ENCODE peak calls at places on chromosomes 11 and 22, in nine cellular contexts. One of them, this sample, is unnamed.

GRCh38 chr11:133663135-133663534 is 130.8 kb upstream of the OPCML start:
- DNase-seq in tibial artery: no peak
- DNase-seq in left ventricle myocardium inferior: no peak
- DNase-seq in colonic mucosa: no peak
- DNase-seq in pancreas: no peak
- DNase-seq in OCI-LY7: no peak
- DNase-seq in stomach: no peak
- DNase-seq in mammary epithelial cell: no peak
- DNase-seq in psoas muscle: no peak
- DNase-seq in this sample: no peak

GRCh38 chr11:133911169-133911568 is 45.6 kb downstream of the IGSF9B start:
- DNase-seq in tibial artery: no peak
- DNase-seq in left ventricle myocardium inferior: no peak
- DNase-seq in colonic mucosa: no peak
- DNase-seq in pancreas: no peak
- DNase-seq in OCI-LY7: no peak
- DNase-seq in stomach: no peak
- DNase-seq in mammary epithelial cell: no peak
- DNase-seq in psoas muscle: no peak
- DNase-seq in this sample: no peak

GRCh38 chr11:69456712-69457111 is 24.8 kb upstream of the LINC01488 start:
- DNase-seq in tibial artery: no peak
- DNase-seq in left ventricle myocardium inferior: no peak
- DNase-seq in colonic mucosa: no peak
- DNase-seq in pancreas: peak; percentile 2
- DNase-seq in OCI-LY7: no peak
- DNase-seq in stomach: no peak
- DNase-seq in mammary epithelial cell: no peak
- DNase-seq in psoas muscle: no peak
- DNase-seq in this sample: no peak

GRCh38 chr11:82732734-82733443 is 775 bp downstream of the FAM181B start:
- DNase-seq in tibial artery: no peak
- DNase-seq in left ventricle myocardium inferior: no peak
- DNase-seq in colonic mucosa: no peak
- DNase-seq in pancreas: peak; percentile 47
- DNase-seq in OCI-LY7: no peak
- DNase-seq in stomach: no peak
- DNase-seq in mammary epithelial cell: no peak
- DNase-seq in psoas muscle: no peak
- DNase-seq in this sample: no peak

GRCh38 chr11:119026970-119027369 is 3.7 kb downstream of the SLC37A4 start:
- DNase-seq in tibial artery: no peak
- DNase-seq in left ventricle myocardium inferior: no peak
- DNase-seq in colonic mucosa: no peak
- DNase-seq in pancreas: no peak
- DNase-seq in OCI-LY7: no peak
- DNase-seq in stomach: no peak
- DNase-seq in mammary epithelial cell: no peak
- DNase-seq in psoas muscle: no peak
- DNase-seq in this sample: peak; percentile 28

GRCh38 chr11:69131644-69132300 is 24.0 kb upstream of the SMIM38 start:
- DNase-seq in tibial artery: peak; percentile 83
- DNase-seq in left ventricle myocardium inferior: peak; percentile 71
- DNase-seq in colonic mucosa: peak; percentile 85
- DNase-seq in pancreas: peak; percentile 82
- DNase-seq in OCI-LY7: no peak
- DNase-seq in stomach: peak; percentile 87
- DNase-seq in mammary epithelial cell: peak; percentile 78
- DNase-seq in psoas muscle: peak; percentile 40
- DNase-seq in this sample: peak; percentile 79

GRCh38 chr22:24141586-24141985 is 39.7 kb upstream of the SUSD2 start:
- DNase-seq in tibial artery: no peak
- DNase-seq in left ventricle myocardium inferior: no peak
- DNase-seq in colonic mucosa: no peak
- DNase-seq in pancreas: no peak
- DNase-seq in OCI-LY7: no peak
- DNase-seq in stomach: no peak
- DNase-seq in mammary epithelial cell: peak; percentile 75
- DNase-seq in psoas muscle: no peak
- DNase-seq in this sample: no peak

GRCh38 chr11:74001822-74002286 is 7.0 kb downstream of the UCP3 start:
- DNase-seq in tibial artery: peak; percentile 33
- DNase-seq in left ventricle myocardium inferior: no peak
- DNase-seq in colonic mucosa: no peak
- DNase-seq in pancreas: no peak
- DNase-seq in OCI-LY7: no peak
- DNase-seq in stomach: no peak
- DNase-seq in mammary epithelial cell: no peak
- DNase-seq in psoas muscle: no peak
- DNase-seq in this sample: no peak

GRCh38 chr11:26994579-26995210 is 783 bp downstream of the FIBIN start:
- DNase-seq in tibial artery: peak; percentile 68
- DNase-seq in left ventricle myocardium inferior: no peak
- DNase-seq in colonic mucosa: no peak
- DNase-seq in pancreas: peak; percentile 22
- DNase-seq in OCI-LY7: no peak
- DNase-seq in stomach: no peak
- DNase-seq in mammary epithelial cell: no peak
- DNase-seq in psoas muscle: peak; percentile 31
- DNase-seq in this sample: peak; percentile 46

GRCh38 chr22:41925783-41926460 is 684 bp downstream of the TNFRSF13C start:
- DNase-seq in tibial artery: no peak
- DNase-seq in left ventricle myocardium inferior: peak; percentile 67
- DNase-seq in colonic mucosa: peak; percentile 82
- DNase-seq in pancreas: peak; percentile 84
- DNase-seq in OCI-LY7: peak; percentile 78
- DNase-seq in stomach: peak; percentile 87
- DNase-seq in mammary epithelial cell: no peak
- DNase-seq in psoas muscle: peak; percentile 75
- DNase-seq in this sample: peak; percentile 73

GRCh38 chr11:117231637-117232021 is 244 bp downstream of the PCSK7 start:
- DNase-seq in tibial artery: no peak
- DNase-seq in left ventricle myocardium inferior: no peak
- DNase-seq in colonic mucosa: no peak
- DNase-seq in pancreas: no peak
- DNase-seq in OCI-LY7: no peak
- DNase-seq in stomach: no peak
- DNase-seq in mammary epithelial cell: no peak
- DNase-seq in psoas muscle: no peak
- DNase-seq in this sample: no peak

DNA sequence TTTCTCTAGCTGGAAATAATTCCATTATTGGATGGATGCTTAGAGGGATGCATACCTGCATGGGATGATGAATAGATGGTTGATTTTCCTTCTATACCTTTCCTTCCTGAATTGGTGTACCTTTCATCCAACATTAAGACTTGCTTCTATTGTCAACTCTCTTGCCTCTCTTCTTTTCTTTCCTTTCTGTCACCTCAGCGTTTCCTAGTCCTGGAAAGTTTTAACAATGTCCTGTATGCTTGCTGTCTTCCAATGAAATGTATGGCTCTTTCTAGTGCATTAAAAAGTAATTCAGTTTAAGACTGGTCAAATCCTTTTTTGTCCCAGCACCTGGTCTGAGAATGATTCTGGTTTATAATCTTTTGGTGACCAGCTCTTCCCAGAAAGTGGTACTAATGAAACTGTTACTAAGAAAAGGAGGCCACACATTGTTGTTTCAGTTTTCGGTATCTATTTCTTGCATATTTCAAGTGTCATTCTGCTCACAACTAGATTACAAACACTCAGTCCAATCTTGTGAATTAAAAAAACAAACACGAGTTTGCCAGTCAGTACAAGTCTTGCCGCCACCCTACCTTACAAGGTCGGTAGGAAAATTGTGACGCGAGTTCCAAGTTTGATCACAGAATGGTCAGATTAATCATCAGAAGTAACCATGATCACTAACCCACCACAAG is 8.0 kb downstream of the POU2AF1 start:
- DNase-seq in tibial artery: no peak
- DNase-seq in left ventricle myocardium inferior: no peak
- DNase-seq in colonic mucosa: no peak
- DNase-seq in pancreas: no peak
- DNase-seq in OCI-LY7: no peak
- DNase-seq in stomach: no peak
- DNase-seq in mammary epithelial cell: no peak
- DNase-seq in psoas muscle: no peak
- DNase-seq in this sample: no peak
- H3K4me1 ChIP-seq in tibial artery: no peaks in the 10 kb centered on the region
- H3K4me1 ChIP-seq in left ventricle myocardium inferior: no peaks in the 10 kb centered on the region
- H3K4me1 ChIP-seq in colonic mucosa: no peaks in the 10 kb centered on the region
- H3K4me1 ChIP-seq in pancreas: peaks cover 21% of the 10 kb centered on the region
- H3K4me1 ChIP-seq in OCI-LY7: peaks cover 99% of the 10 kb centered on the region
- H3K4me1 ChIP-seq in stomach: peaks cover 23% of the 10 kb centered on the region
- H3K4me1 ChIP-seq in mammary epithelial cell: peaks cover 10% of the 10 kb centered on the region
- H3K4me1 ChIP-seq in psoas muscle: no peaks in the 10 kb centered on the region
- H3K4me1 ChIP-seq in this sample: no peaks in the 10 kb centered on the region

GRCh38 chr11:101745756-101746155 is 161.9 kb upstream of the TRPC6 start:
- DNase-seq in tibial artery: no peak
- DNase-seq in left ventricle myocardium inferior: no peak
- DNase-seq in colonic mucosa: no peak
- DNase-seq in pancreas: no peak
- DNase-seq in OCI-LY7: no peak
- DNase-seq in stomach: no peak
- DNase-seq in mammary epithelial cell: no peak
- DNase-seq in psoas muscle: no peak
- DNase-seq in this sample: no peak

GRCh38 chr11:101748572-101748971 is 164.8 kb upstream of the TRPC6 start:
- DNase-seq in tibial artery: no peak
- DNase-seq in left ventricle myocardium inferior: no peak
- DNase-seq in colonic mucosa: no peak
- DNase-seq in pancreas: no peak
- DNase-seq in OCI-LY7: no peak
- DNase-seq in stomach: no peak
- DNase-seq in mammary epithelial cell: no peak
- DNase-seq in psoas muscle: no peak
- DNase-seq in this sample: no peak
- H3K4me1 ChIP-seq in tibial artery: no peaks in the 10 kb centered on the region
- H3K4me1 ChIP-seq in left ventricle myocardium inferior: no peaks in the 10 kb centered on the region
- H3K4me1 ChIP-seq in colonic mucosa: no peaks in the 10 kb centered on the region
- H3K4me1 ChIP-seq in pancreas: peaks cover 10% of the 10 kb centered on the region
- H3K4me1 ChIP-seq in OCI-LY7: no peaks in the 10 kb centered on the region
- H3K4me1 ChIP-seq in stomach: no peaks in the 10 kb centered on the region
- H3K4me1 ChIP-seq in mammary epithelial cell: no peaks in the 10 kb centered on the region
- H3K4me1 ChIP-seq in psoas muscle: no peaks in the 10 kb centered on the region
- H3K4me1 ChIP-seq in this sample: no peaks in the 10 kb centered on the region

GRCh38 chr11:2527621-2528291 is 82.9 kb downstream of the KCNQ1 start:
- DNase-seq in tibial artery: peak; percentile 61
- DNase-seq in left ventricle myocardium inferior: peak; percentile 14
- DNase-seq in colonic mucosa: peak; percentile 20
- DNase-seq in pancreas: peak; percentile 21
- DNase-seq in OCI-LY7: no peak
- DNase-seq in stomach: no peak
- DNase-seq in mammary epithelial cell: no peak
- DNase-seq in psoas muscle: peak; percentile 8
- DNase-seq in this sample: peak; percentile 47

GRCh38 chr11:2528301-2529050 is 83.7 kb downstream of the KCNQ1 start:
- DNase-seq in tibial artery: peak; percentile 54
- DNase-seq in left ventricle myocardium inferior: no peak
- DNase-seq in colonic mucosa: no peak
- DNase-seq in pancreas: no peak
- DNase-seq in OCI-LY7: no peak
- DNase-seq in stomach: no peak
- DNase-seq in mammary epithelial cell: no peak
- DNase-seq in psoas muscle: no peak
- DNase-seq in this sample: no peak

GRCh38 chr11:2529636-2530035 is 84.8 kb downstream of the KCNQ1 start:
- DNase-seq in tibial artery: peak; percentile 62
- DNase-seq in left ventricle myocardium inferior: peak; percentile 12
- DNase-seq in colonic mucosa: no peak
- DNase-seq in pancreas: peak; percentile 20
- DNase-seq in OCI-LY7: no peak
- DNase-seq in stomach: no peak
- DNase-seq in mammary epithelial cell: no peak
- DNase-seq in psoas muscle: peak; percentile 8
- DNase-seq in this sample: peak; percentile 35

GRCh38 chr11:2530131-2530854 is 85.5 kb downstream of the KCNQ1 start:
- DNase-seq in tibial artery: peak; percentile 50
- DNase-seq in left ventricle myocardium inferior: peak; percentile 11
- DNase-seq in colonic mucosa: no peak
- DNase-seq in pancreas: peak; percentile 22
- DNase-seq in OCI-LY7: no peak
- DNase-seq in stomach: no peak
- DNase-seq in mammary epithelial cell: no peak
- DNase-seq in psoas muscle: peak; percentile 5
- DNase-seq in this sample: peak; percentile 15

GRCh38 chr11:2529173-2529572 is 84.4 kb downstream of the KCNQ1 start:
- DNase-seq in tibial artery: peak; percentile 24
- DNase-seq in left ventricle myocardium inferior: no peak
- DNase-seq in colonic mucosa: no peak
- DNase-seq in pancreas: no peak
- DNase-seq in OCI-LY7: no peak
- DNase-seq in stomach: no peak
- DNase-seq in mammary epithelial cell: no peak
- DNase-seq in psoas muscle: peak; percentile 2
- DNase-seq in this sample: peak; percentile 15
- H3K4me1 ChIP-seq in tibial artery: no peaks in the 10 kb centered on the region
- H3K4me1 ChIP-seq in left ventricle myocardium inferior: peaks cover 40% of the 10 kb centered on the region
- H3K4me1 ChIP-seq in colonic mucosa: peaks cover 7% of the 10 kb centered on the region
- H3K4me1 ChIP-seq in pancreas: peaks cover 6% of the 10 kb centered on the region
- H3K4me1 ChIP-seq in OCI-LY7: peaks cover 17% of the 10 kb centered on the region
- H3K4me1 ChIP-seq in stomach: peaks cover 67% of the 10 kb centered on the region
- H3K4me1 ChIP-seq in mammary epithelial cell: peaks cover 26% of the 10 kb centered on the region
- H3K4me1 ChIP-seq in psoas muscle: peaks cover 8% of the 10 kb centered on the region
- H3K4me1 ChIP-seq in this sample: peaks cover 5% of the 10 kb centered on the region

GRCh38 chr11:12680246-12680939 is 6.2 kb downstream of the TEAD1 start:
- DNase-seq in tibial artery: peak; percentile 89
- DNase-seq in left ventricle myocardium inferior: peak; percentile 87
- DNase-seq in colonic mucosa: peak; percentile 92
- DNase-seq in pancreas: peak; percentile 86
- DNase-seq in OCI-LY7: no peak
- DNase-seq in stomach: peak; percentile 88
- DNase-seq in mammary epithelial cell: peak; percentile 90
- DNase-seq in psoas muscle: peak; percentile 79
- DNase-seq in this sample: no peak
- H3K4me1 ChIP-seq in tibial artery: no peaks in the 10 kb centered on the region
- H3K4me1 ChIP-seq in left ventricle myocardium inferior: peaks cover 98% of the 10 kb centered on the region
- H3K4me1 ChIP-seq in colonic mucosa: peaks cover 12% of the 10 kb centered on the region
- H3K4me1 ChIP-seq in pancreas: peaks cover 21% of the 10 kb centered on the region
- H3K4me1 ChIP-seq in OCI-LY7: peaks cover 3% of the 10 kb centered on the region
- H3K4me1 ChIP-seq in stomach: peaks cover 39% of the 10 kb centered on the region
- H3K4me1 ChIP-seq in mammary epithelial cell: peaks cover 45% of the 10 kb centered on the region
- H3K4me1 ChIP-seq in psoas muscle: peaks cover 87% of the 10 kb centered on the region
- H3K4me1 ChIP-seq in this sample: no peaks in the 10 kb centered on the region

DNA sequence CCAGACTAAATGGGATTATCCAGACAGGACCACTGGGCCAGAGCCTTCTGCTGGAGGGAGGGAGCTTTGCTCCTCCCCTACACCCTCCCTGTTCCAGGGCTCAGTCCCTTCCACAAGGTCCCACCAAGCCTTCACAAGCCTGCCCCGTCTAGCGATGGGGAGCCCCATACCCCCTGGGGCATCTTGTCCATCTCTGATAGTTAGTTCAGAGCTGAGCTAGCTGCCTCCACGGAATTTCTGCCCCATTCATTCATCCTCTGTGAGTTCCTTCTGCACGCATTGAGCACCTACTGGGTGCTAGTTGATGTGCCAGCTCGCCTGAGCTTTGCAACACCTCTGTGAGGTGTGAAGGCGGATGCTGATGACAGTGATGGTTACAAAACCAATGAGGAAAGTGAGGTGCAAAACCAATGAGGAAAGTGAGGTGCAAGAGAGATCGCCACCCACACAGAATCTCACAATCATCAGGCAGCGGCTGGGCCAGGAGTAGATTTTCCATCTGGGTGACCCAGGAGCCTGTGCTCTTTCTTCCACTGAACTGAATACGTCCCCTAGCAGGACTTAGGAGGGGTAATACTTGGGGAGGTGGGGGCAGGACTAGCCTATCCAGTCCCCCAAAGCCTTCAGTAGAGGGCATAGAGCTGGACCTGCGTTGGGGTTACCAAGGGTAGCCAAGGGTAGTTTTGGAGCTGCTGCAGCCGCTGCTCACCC is 21.5 kb upstream of the CBX7 start:
- DNase-seq in tibial artery: peak; percentile 51
- DNase-seq in left ventricle myocardium inferior: no peak
- DNase-seq in colonic mucosa: no peak
- DNase-seq in pancreas: no peak
- DNase-seq in OCI-LY7: no peak
- DNase-seq in stomach: no peak
- DNase-seq in mammary epithelial cell: no peak
- DNase-seq in psoas muscle: no peak
- DNase-seq in this sample: no peak
- H3K4me1 ChIP-seq in tibial artery: peaks cover 10% of the 10 kb centered on the region
- H3K4me1 ChIP-seq in left ventricle myocardium inferior: peaks cover 77% of the 10 kb centered on the region
- H3K4me1 ChIP-seq in colonic mucosa: peaks cover 6% of the 10 kb centered on the region
- H3K4me1 ChIP-seq in pancreas: peaks cover 8% of the 10 kb centered on the region
- H3K4me1 ChIP-seq in OCI-LY7: peaks cover 64% of the 10 kb centered on the region
- H3K4me1 ChIP-seq in stomach: peaks cover 51% of the 10 kb centered on the region
- H3K4me1 ChIP-seq in mammary epithelial cell: peaks cover 39% of the 10 kb centered on the region
- H3K4me1 ChIP-seq in psoas muscle: peaks cover 50% of the 10 kb centered on the region
- H3K4me1 ChIP-seq in this sample: no peaks in the 10 kb centered on the region

This sample was measured in right lobe of liver.